ENCODE peak calls at places on chromosomes 6 and 20, in six cellular contexts. R is H1, E is A549, G is body of pancreas, T is ovary, L is transverse colon. B is an unnamed sample.

GRCh38 chr20:54208492-54209044 is 681 bp downstream of the PFDN4 start:
- DNase-seq in G (no peak), L (no peak), R (no peak), E (peak; percentile 21), T (no peak), B (no peak)

GRCh38 chr20:10719740-10720380 is 46.1 kb upstream of the JAG1 start:
- DNase-seq in T (no peak), E (no peak), R (no peak), L (no peak), G (no peak), B (no peak)

GRCh38 chr6:72724545-72724944 is 102.7 kb downstream of the KCNQ5 start:
- DNase-seq in G (no peak), L (no peak), E (no peak), R (no peak), T (no peak), B (no peak)

GRCh38 chr6:151493495-151494234 is at the start of gene CCDC170:
- DNase-seq in G (peak; percentile 36), L (no peak), E (peak; percentile 13), R (no peak), T (peak; percentile 68), B (no peak)

GRCh38 chr20:5036828-5037227 is 35.5 kb upstream of the SLC23A2 start:
- DNase-seq in G (no peak), T (no peak), L (no peak), E (no peak), R (no peak), B (no peak)

GRCh38 chr6:21744321-21744720 is 150.8 kb downstream of the SOX4 start:
- DNase-seq in E (no peak), L (no peak), T (no peak), G (no peak), R (no peak), B (no peak)

GRCh38 chr6:5086294-5086890 is 1.3 kb downstream of the PPP1R3G start:
- DNase-seq in L (no peak), T (no peak), E (no peak), R (no peak), G (no peak), B (no peak)

GRCh38 chr6:74455786-74456185 is 750.1 kb downstream of the COL12A1 start:
- DNase-seq in R (no peak), L (no peak), E (no peak), T (no peak), G (no peak), B (no peak)

GRCh38 chr6:46715106-46715505 is 20.1 kb downstream of the PLA2G7 start:
- DNase-seq in R (no peak), L (no peak), T (no peak), G (no peak), E (no peak), B (no peak)

GRCh38 chr20:16555754-16556153 is 17.5 kb downstream of the KIF16B start:
- DNase-seq in R (no peak), T (no peak), G (no peak), L (no peak), E (no peak), B (no peak)

GRCh38 chr6:121617388-121617787 is 181.9 kb downstream of the GJA1 start:
- DNase-seq in G (no peak), L (no peak), R (no peak), E (no peak), T (no peak), B (no peak)

GRCh38 chr6:75244063-75244575 is 518 bp upstream of the COX7A2 start:
- DNase-seq in T (no peak), E (no peak), R (no peak), G (no peak), L (no peak), B (no peak)

GRCh38 chr6:20548264-20548663 is 14.0 kb downstream of the CDKAL1 start:
- DNase-seq in L (no peak), R (no peak), T (no peak), G (no peak), E (no peak), B (no peak)

GRCh38 chr6:117138920-117139319 is 126.4 kb upstream of the VGLL2 start:
- DNase-seq in E (no peak), R (no peak), T (no peak), G (no peak), L (no peak), B (peak; percentile 76)

GRCh38 chr20:61185181-61185580 is 66.9 kb upstream of the CDH4 start:
- DNase-seq in R (no peak), L (no peak), G (no peak), T (no peak), E (no peak), B (no peak)

GRCh38 chr6:169421890-169422289 is 168.2 kb upstream of the THBS2 start:
- DNase-seq in E (no peak), L (no peak), G (no peak), R (no peak), T (no peak), B (no peak)

GRCh38 chr6:11685411-11686093 is 93.1 kb downstream of the ADTRP start:
- DNase-seq in G (no peak), L (no peak), T (no peak), R (no peak), E (peak; percentile 79), B (no peak)

GRCh38 chr6:170460606-170461005 is 92.5 kb downstream of the PSMB1 start:
- DNase-seq in R (no peak), G (no peak), E (no peak), T (no peak), L (no peak), B (no peak)

GRCh38 chr6:40894962-40895799 is 143.8 kb downstream of the UNC5CL start:
- DNase-seq in R (peak; percentile 46), T (peak; percentile 66), L (peak; percentile 42), E (peak; percentile 76), G (peak; percentile 68), B (peak; percentile 51)

GRCh38 chr6:63897952-63898351 is 262.4 kb downstream of the PHF3 start:
- DNase-seq in G (no peak), E (no peak), L (no peak), T (no peak), R (no peak), B (no peak)

GRCh38 chr20:1863296-1863695 is 31.9 kb upstream of the SIRPA start:
- DNase-seq in T (no peak), E (no peak), R (no peak), L (no peak), G (no peak), B (no peak)

GRCh38 chr6:92753956-92754355 is 665.4 kb downstream of the EPHA7 start:
- DNase-seq in T (no peak), E (no peak), L (no peak), R (no peak), G (no peak), B (no peak)

GRCh38 chr6:15399651-15400470 is 154.0 kb downstream of the JARID2 start:
- DNase-seq in G (peak; percentile 84), R (no peak), L (peak; percentile 60), E (peak; percentile 24), T (peak; percentile 83), B (peak; percentile 76)

GRCh38 chr6:170253226-170253909 is 37.5 kb downstream of the DLL1 start:
- DNase-seq in L (no peak), R (no peak), T (peak; percentile 3), G (no peak), E (no peak), B (no peak)

GRCh38 chr6:51913265-51913664 is 174.1 kb downstream of the PKHD1 start:
- DNase-seq in G (no peak), T (no peak), R (no peak), L (no peak), E (no peak), B (no peak)

GRCh38 chr6:126015869-126016268 is 29.5 kb downstream of the TRMT11 start:
- DNase-seq in L (no peak), E (peak; percentile 10), G (no peak), R (no peak), T (no peak), B (no peak)

DNA sequence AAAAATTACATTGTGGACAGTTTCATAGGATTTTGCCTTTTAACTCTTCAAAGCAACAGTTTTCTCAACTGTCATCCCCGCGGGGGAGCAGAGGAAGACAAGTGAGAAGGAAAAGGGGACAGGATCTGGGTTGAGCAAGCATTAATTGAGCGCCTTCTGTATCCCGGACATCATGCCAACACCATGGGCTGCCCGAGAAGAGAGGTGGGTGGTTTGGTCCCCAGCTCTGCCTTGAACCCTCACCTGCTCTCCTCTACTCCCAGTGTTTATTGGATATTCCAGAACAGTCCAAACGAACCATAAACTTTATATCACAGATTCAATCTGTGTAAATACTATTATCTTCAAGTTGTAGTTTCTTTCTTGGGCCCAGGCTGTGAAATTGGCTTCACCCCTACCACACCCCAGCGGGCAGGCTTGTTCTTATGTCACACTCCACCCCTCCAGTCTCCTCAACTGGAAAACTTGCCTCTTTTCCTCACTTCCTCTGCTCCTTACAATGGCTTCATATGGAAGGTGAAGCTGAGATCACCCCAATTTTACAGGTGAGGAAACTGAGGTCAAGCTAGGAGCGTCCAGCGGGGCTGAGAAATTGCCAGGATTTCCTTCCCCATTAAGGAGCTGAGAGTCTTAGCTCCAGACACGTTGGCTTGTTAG is 6.0 kb downstream of the PCK1 start:
- DNase-seq in G (no peak), L (peak; percentile 73), E (no peak), R (no peak), T (no peak), B (no peak)
- TF ChIP-seq POLR2A in G (no peak), L (peak; percentile 15), E (no peak), R (no peak), T (no peak), B (no peak)

GRCh38 chr20:46501961-46502360 is 11.4 kb downstream of the ZNF334 start:
- DNase-seq in E (no peak), G (no peak), T (no peak), R (no peak), L (no peak), B (no peak)

GRCh38 chr20:46505501-46505900 is 7.9 kb downstream of the ZNF334 start:
- DNase-seq in T (no peak), R (no peak), L (no peak), G (no peak), E (no peak), B (no peak)

GRCh38 chr20:46501337-46501942 is 11.9 kb downstream of the ZNF334 start:
- DNase-seq in L (no peak), T (no peak), E (no peak), G (no peak), R (no peak), B (no peak)
- H3K9me3 ChIP-seq in L (peaks cover 32% of the 10 kb centered on the region), T (peaks cover 22% of the 10 kb centered on the region), E (peaks cover 53% of the 10 kb centered on the region), G (no peaks in the 10 kb centered on the region), R (peaks cover 75% of the 10 kb centered on the region), B (no peaks in the 10 kb centered on the region)

GRCh38 chr6:143268439-143268838 is 182.1 kb downstream of the ADAT2 start:
- DNase-seq in G (no peak), L (no peak), R (no peak), T (no peak), E (no peak), B (no peak)
- TF ChIP-seq POLR2A in G (no peak), L (no peak), R (no peak), T (no peak), E (no peak), B (no peak)

GRCh38 chr20:47099093-47099492 is 204.4 kb downstream of the EYA2 start:
- DNase-seq in T (no peak), R (no peak), G (no peak), L (no peak), E (no peak), B (no peak)

GRCh38 chr20:47102629-47103028 is 208.0 kb downstream of the EYA2 start:
- DNase-seq in L (no peak), R (no peak), E (no peak), G (peak; percentile 6), T (no peak), B (peak; percentile 73)

GRCh38 chr20:47095690-47096089 is 201.0 kb downstream of the EYA2 start:
- DNase-seq in L (no peak), T (no peak), E (no peak), R (no peak), G (no peak), B (no peak)

GRCh38 chr20:47097691-47098622 is 203.3 kb downstream of the EYA2 start:
- DNase-seq in L (peak; percentile 30), G (no peak), T (no peak), R (no peak), E (no peak), B (no peak)

GRCh38 chr20:47099749-47100515 is 205.3 kb downstream of the EYA2 start:
- DNase-seq in E (no peak), G (peak; percentile 22), T (no peak), L (no peak), R (no peak), B (peak; percentile 47)
- H3K9me3 ChIP-seq in E (peaks cover 37% of the 10 kb centered on the region), G (no peaks in the 10 kb centered on the region), T (no peaks in the 10 kb centered on the region), L (peaks cover 10% of the 10 kb centered on the region), R (peaks cover 3% of the 10 kb centered on the region), B (no peaks in the 10 kb centered on the region)

B was measured in gastrocnemius medialis.